ENCODE peak calls at places on chromosomes 6 and 20, in seven cellular contexts. L is psoas muscle, M is brain microvascular endothelial cell, P is fibroblast of the aortic adventitia, S is BE2C, I is A549, J is fibroblast of lung. F is an unnamed sample.

GRCh38 chr6:110543106-110543505 is 66.7 kb upstream of the SLC22A16 start:
- DNase-seq in M (no peak), J (no peak), P (no peak), S (peak; percentile 53), L (no peak), I (no peak), F (no peak)

GRCh38 chr6:170066679-170067078 is 224.2 kb downstream of the DLL1 start:
- DNase-seq in M (no peak), P (no peak), S (no peak), L (no peak), I (no peak), J (no peak), F (no peak)

GRCh38 chr6:134077301-134077700 is 24.9 kb upstream of the SLC2A12 start:
- DNase-seq in J (peak; percentile 91), I (no peak), P (peak; percentile 67), S (no peak), L (no peak), M (peak; percentile 30), F (peak; percentile 54)

GRCh38 chr20:16393836-16394235 is 179.4 kb downstream of the KIF16B start:
- DNase-seq in S (no peak), P (no peak), L (no peak), J (no peak), M (no peak), I (no peak), F (no peak)

GRCh38 chr6:89432875-89433636 is at the start of gene ANKRD6:
- DNase-seq in J (peak; percentile 29), L (peak; percentile 88), P (peak; percentile 31), I (peak; percentile 39), S (peak; percentile 80), M (peak; percentile 5), F (peak; percentile 36)

GRCh38 chr20:46199198-46199597 is 81.1 kb downstream of the CD40 start:
- DNase-seq in L (no peak), I (peak; percentile 31), M (no peak), P (no peak), J (no peak), S (no peak), F (no peak)

GRCh38 chr20:61510778-61511330 is 258.8 kb downstream of the CDH4 start:
- DNase-seq in S (no peak), L (no peak), P (no peak), J (no peak), I (no peak), M (no peak), F (no peak)

GRCh38 chr20:38187512-38187911 is 22.4 kb upstream of the TGM2 start:
- DNase-seq in P (peak; percentile 43), S (no peak), M (no peak), J (no peak), L (no peak), I (no peak), F (peak; percentile 56)

GRCh38 chr20:32582659-32583580 is 2.2 kb downstream of the NOL4L start:
- DNase-seq in S (peak; percentile 69), M (no peak), J (peak; percentile 27), L (no peak), I (no peak), P (no peak), F (no peak)

GRCh38 chr6:37535701-37536461 is 36.2 kb upstream of the CCDC167 start:
- DNase-seq in P (no peak), S (peak; percentile 32), L (no peak), I (no peak), M (no peak), J (no peak), F (no peak)

GRCh38 chr6:37538107-37538506 is 38.4 kb upstream of the CCDC167 start:
- DNase-seq in S (peak; percentile 40), L (no peak), P (no peak), I (peak; percentile 43), J (no peak), M (no peak), F (no peak)

GRCh38 chr6:37539706-37540352 is 40.1 kb upstream of the CCDC167 start:
- DNase-seq in J (no peak), S (no peak), P (no peak), I (no peak), M (no peak), L (no peak), F (no peak)

GRCh38 chr6:37540390-37540789 is 40.7 kb upstream of the CCDC167 start:
- DNase-seq in S (no peak), M (no peak), P (no peak), I (no peak), J (no peak), L (no peak), F (no peak)

GRCh38 chr6:37536462-37537225 is 37.0 kb upstream of the CCDC167 start:
- DNase-seq in S (peak; percentile 62), L (no peak), I (no peak), J (no peak), P (no peak), M (no peak), F (no peak)
- H3K4me3 ChIP-seq in S (peak overlapping the region; percentile 74), L (peak overlapping the region; percentile 60), I (no peak overlapping the region), J (no peak overlapping the region), P (no peak overlapping the region), M (no peak overlapping the region), F (no peak overlapping the region)

GRCh38 chr6:34030831-34031566 is 114.9 kb downstream of the GRM4 start:
- DNase-seq in I (no peak), M (no peak), L (no peak), J (no peak), S (no peak), P (no peak), F (no peak)
- TF ChIP-seq CTCF in I (no peak), M (no peak), L (no peak), J (no peak), S (no peak), P (no peak), F (no peak)

DNA sequence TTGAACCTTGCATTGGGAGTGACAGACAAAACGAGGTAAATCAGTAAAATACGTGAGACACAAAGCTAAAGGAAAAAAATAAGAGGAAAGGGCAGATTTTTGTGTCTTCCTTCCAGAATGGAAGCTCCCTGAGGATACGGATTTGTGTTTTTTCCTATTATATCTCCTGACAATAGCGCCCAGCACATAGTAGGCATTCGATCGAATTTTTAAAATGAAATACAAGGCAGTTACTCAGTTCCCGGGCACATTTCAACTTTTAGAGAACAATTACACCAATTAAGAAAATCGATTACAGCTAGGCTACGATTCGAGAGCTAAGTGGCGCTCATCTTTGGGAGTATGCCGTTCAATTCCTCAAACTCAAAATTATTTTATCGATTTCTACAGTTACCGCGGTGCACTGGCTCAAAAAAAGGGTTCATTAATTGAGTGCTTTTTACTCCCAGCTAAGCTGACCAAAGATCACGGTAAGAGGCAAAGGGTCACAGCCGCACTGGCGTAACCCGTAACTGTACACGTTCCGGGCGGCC is 443 bp downstream of the RMND1 start:
- DNase-seq in M (no peak), I (no peak), J (no peak), S (no peak), L (no peak), P (no peak), F (no peak)
- H3K4me3 ChIP-seq in M (peak overlapping the region; percentile 65), I (peak overlapping the region; percentile 78), J (peak overlapping the region; percentile 51), S (peak overlapping the region; percentile 96), L (peak overlapping the region; percentile 90), P (peak overlapping the region; percentile 95), F (peak overlapping the region; percentile 96)

GRCh38 chr20:687468-688203 is 12.0 kb upstream of the SCRT2 start:
- DNase-seq in P (no peak), L (no peak), S (no peak), J (no peak), I (no peak), M (no peak), F (no peak)

GRCh38 chr20:689348-689747 is 13.7 kb upstream of the SCRT2 start:
- DNase-seq in S (no peak), L (no peak), J (no peak), P (no peak), M (no peak), I (no peak), F (no peak)

GRCh38 chr20:689947-690346 is 14.3 kb upstream of the SCRT2 start:
- DNase-seq in M (no peak), J (no peak), P (no peak), L (no peak), S (no peak), I (no peak), F (no peak)

GRCh38 chr20:692044-692443 is 16.4 kb upstream of the SCRT2 start:
- DNase-seq in M (no peak), S (no peak), I (no peak), J (no peak), L (no peak), P (no peak), F (no peak)

GRCh38 chr20:688809-689208 is 13.2 kb upstream of the SCRT2 start:
- DNase-seq in M (peak; percentile 16), J (peak; percentile 26), P (no peak), I (no peak), L (no peak), S (no peak), F (peak; percentile 4)
- TF ChIP-seq CTCF in M (no peak), J (no peak), P (no peak), I (no peak), L (no peak), S (peak; percentile 5), F (no peak)

GRCh38 chr6:46626228-46626909 is 26.2 kb downstream of the CYP39A1 start:
- DNase-seq in P (peak; percentile 67), J (no peak), I (peak; percentile 16), L (no peak), M (peak; percentile 18), S (no peak), F (peak; percentile 71)

GRCh38 chr6:46629698-46630097 is 22.9 kb downstream of the CYP39A1 start:
- DNase-seq in P (no peak), J (no peak), I (no peak), M (no peak), L (no peak), S (no peak), F (no peak)

GRCh38 chr6:46628498-46628897 is 24.1 kb downstream of the CYP39A1 start:
- DNase-seq in M (no peak), J (no peak), S (no peak), L (no peak), I (no peak), P (no peak), F (peak; percentile 4)

GRCh38 chr6:46628976-46629375 is 23.6 kb downstream of the CYP39A1 start:
- DNase-seq in S (no peak), L (no peak), M (no peak), J (no peak), P (no peak), I (no peak), F (no peak)

DNA sequence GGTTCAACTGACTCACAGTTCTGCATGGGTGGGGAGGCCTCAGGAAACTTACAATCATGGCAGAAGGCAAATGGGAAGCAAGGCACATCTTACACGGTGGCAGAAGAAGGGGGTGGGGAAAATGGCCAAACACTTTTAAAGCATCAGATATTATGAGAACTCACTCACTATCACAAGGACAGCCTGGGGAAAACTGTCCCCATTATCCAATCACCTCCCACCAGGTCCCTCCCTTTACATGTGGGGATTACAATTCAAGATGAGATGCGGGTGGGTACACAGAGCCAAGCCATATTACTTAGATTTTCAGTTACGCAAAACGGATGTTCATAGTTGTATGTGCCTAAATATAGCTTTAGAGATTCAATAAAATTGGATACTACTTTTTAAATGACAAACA is 25.6 kb downstream of the CYP39A1 start:
- DNase-seq in S (no peak), L (no peak), I (no peak), J (no peak), P (no peak), M (no peak), F (no peak)
- H3K4me3 ChIP-seq in S (no peak overlapping the region), L (no peak overlapping the region), I (no peak overlapping the region), J (no peak overlapping the region), P (no peak overlapping the region), M (no peak overlapping the region), F (no peak overlapping the region)

GRCh38 chr6:34509782-34510181 is 43.9 kb downstream of the PACSIN1 start:
- DNase-seq in P (no peak), I (no peak), J (no peak), L (no peak), S (no peak), M (no peak), F (no peak)
- TF ChIP-seq CTCF in P (no peak), I (no peak), J (no peak), L (no peak), S (no peak), M (no peak), F (no peak)